ENCODE peak calls at places on chromosomes 16 and 17, in four cellular contexts. One of them, this sample, is unnamed.

GRCh38 chr17:43908111-43908721 is 880 bp upstream of the MPP2 start:
- DNase-seq in esophagus muscularis mucosa: peak
- DNase-seq in mucosa of descending colon: peak
- DNase-seq in coronary artery: peak
- DNase-seq in this sample: peak

GRCh38 chr17:6420173-6420641 is 14.7 kb downstream of the AIPL1 start:
- DNase-seq in esophagus muscularis mucosa: no peak
- DNase-seq in mucosa of descending colon: peak
- DNase-seq in coronary artery: no peak
- DNase-seq in this sample: no peak

GRCh38 chr17:65434878-65435277 is 126.6 kb downstream of the AXIN2 start:
- DNase-seq in esophagus muscularis mucosa: no peak
- DNase-seq in mucosa of descending colon: no peak
- DNase-seq in coronary artery: no peak
- DNase-seq in this sample: no peak

GRCh38 chr16:72854537-72854936 is 193.4 kb downstream of the ZFHX3 start:
- DNase-seq in esophagus muscularis mucosa: no peak
- DNase-seq in mucosa of descending colon: no peak
- DNase-seq in coronary artery: no peak
- DNase-seq in this sample: no peak

GRCh38 chr17:54153423-54153822 is 330.7 kb downstream of the KIF2B start:
- DNase-seq in esophagus muscularis mucosa: no peak
- DNase-seq in mucosa of descending colon: no peak
- DNase-seq in coronary artery: no peak
- DNase-seq in this sample: no peak

GRCh38 chr17:77472837-77473214 is 332.1 kb downstream of the SEC14L1 start:
- DNase-seq in esophagus muscularis mucosa: no peak
- DNase-seq in mucosa of descending colon: no peak
- DNase-seq in coronary artery: no peak
- DNase-seq in this sample: no peak

GRCh38 chr16:87831421-87832136 is 37.7 kb downstream of the SLC7A5 start:
- DNase-seq in esophagus muscularis mucosa: no peak
- DNase-seq in mucosa of descending colon: no peak
- DNase-seq in coronary artery: no peak
- DNase-seq in this sample: no peak

GRCh38 chr16:15739449-15739848 is 89.4 kb downstream of the NDE1 start:
- DNase-seq in esophagus muscularis mucosa: no peak
- DNase-seq in mucosa of descending colon: no peak
- DNase-seq in coronary artery: no peak
- DNase-seq in this sample: no peak

GRCh38 chr17:66849851-66850580 is 15.1 kb downstream of the CACNG5 start:
- DNase-seq in esophagus muscularis mucosa: no peak
- DNase-seq in mucosa of descending colon: no peak
- DNase-seq in coronary artery: no peak
- DNase-seq in this sample: no peak

GRCh38 chr16:2425008-2425518 is 4.2 kb upstream of the CCNF start:
- DNase-seq in esophagus muscularis mucosa: no peak
- DNase-seq in mucosa of descending colon: no peak
- DNase-seq in coronary artery: no peak
- DNase-seq in this sample: no peak

GRCh38 chr17:44636562-44636961 is 19.7 kb upstream of the MEIOC start:
- DNase-seq in esophagus muscularis mucosa: no peak
- DNase-seq in mucosa of descending colon: no peak
- DNase-seq in coronary artery: no peak
- DNase-seq in this sample: no peak

GRCh38 chr17:77019955-77020379 is 120.8 kb upstream of the SEC14L1 start:
- DNase-seq in esophagus muscularis mucosa: no peak
- DNase-seq in mucosa of descending colon: no peak
- DNase-seq in coronary artery: no peak
- DNase-seq in this sample: no peak

GRCh38 chr16:1877089-1877488 is 5.1 kb upstream of the MEIOB start:
- DNase-seq in esophagus muscularis mucosa: no peak
- DNase-seq in mucosa of descending colon: peak
- DNase-seq in coronary artery: no peak
- DNase-seq in this sample: no peak

GRCh38 chr16:2842340-2843000 is 12.4 kb downstream of the ZG16B start:
- DNase-seq in esophagus muscularis mucosa: no peak
- DNase-seq in mucosa of descending colon: peak
- DNase-seq in coronary artery: no peak
- DNase-seq in this sample: peak

GRCh38 chr16:89026121-89026612 is 49.2 kb upstream of the CBFA2T3 start:
- DNase-seq in esophagus muscularis mucosa: no peak
- DNase-seq in mucosa of descending colon: no peak
- DNase-seq in coronary artery: no peak
- DNase-seq in this sample: no peak

GRCh38 chr17:31314788-31315105 is 893 bp upstream of the EVI2B start:
- DNase-seq in esophagus muscularis mucosa: no peak
- DNase-seq in mucosa of descending colon: no peak
- DNase-seq in coronary artery: no peak
- DNase-seq in this sample: no peak

GRCh38 chr17:9522074-9522473 is 53.5 kb downstream of the STX8 start:
- DNase-seq in esophagus muscularis mucosa: no peak
- DNase-seq in mucosa of descending colon: no peak
- DNase-seq in coronary artery: no peak
- DNase-seq in this sample: no peak

GRCh38 chr16:18839555-18839954 is 38.2 kb upstream of the ARL6IP1 start:
- DNase-seq in esophagus muscularis mucosa: no peak
- DNase-seq in mucosa of descending colon: no peak
- DNase-seq in coronary artery: no peak
- DNase-seq in this sample: no peak

GRCh38 chr16:57544129-57544653 is 1.7 kb downstream of the ADGRG5 start:
- DNase-seq in esophagus muscularis mucosa: no peak
- DNase-seq in mucosa of descending colon: no peak
- DNase-seq in coronary artery: peak
- DNase-seq in this sample: no peak

GRCh38 chr17:63440127-63440769 is 5.9 kb downstream of the CYB561 start:
- DNase-seq in esophagus muscularis mucosa: no peak
- DNase-seq in mucosa of descending colon: peak
- DNase-seq in coronary artery: no peak
- DNase-seq in this sample: no peak

GRCh38 chr16:19697756-19698318 is 20.2 kb downstream of the KNOP1 start:
- DNase-seq in esophagus muscularis mucosa: no peak
- DNase-seq in mucosa of descending colon: peak
- DNase-seq in coronary artery: no peak
- DNase-seq in this sample: no peak

GRCh38 chr16:85878875-85879274 is 20.1 kb upstream of the IRF8 start:
- DNase-seq in esophagus muscularis mucosa: no peak
- DNase-seq in mucosa of descending colon: no peak
- DNase-seq in coronary artery: no peak
- DNase-seq in this sample: no peak

GRCh38 chr17:62014526-62014925 is 50.6 kb downstream of the MED13 start:
- DNase-seq in esophagus muscularis mucosa: no peak
- DNase-seq in mucosa of descending colon: no peak
- DNase-seq in coronary artery: no peak
- DNase-seq in this sample: no peak

GRCh38 chr17:71902931-71903506 is 217.8 kb upstream of the SOX9 start:
- DNase-seq in esophagus muscularis mucosa: no peak
- DNase-seq in mucosa of descending colon: no peak
- DNase-seq in coronary artery: no peak
- DNase-seq in this sample: no peak

GRCh38 chr16:4338712-4339299 is 12.3 kb downstream of the PAM16 start:
- DNase-seq in esophagus muscularis mucosa: no peak
- DNase-seq in mucosa of descending colon: no peak
- DNase-seq in coronary artery: no peak
- DNase-seq in this sample: no peak

GRCh38 chr16:73082608-73083007 is 34.7 kb upstream of the ZFHX3 start:
- DNase-seq in esophagus muscularis mucosa: no peak
- DNase-seq in mucosa of descending colon: no peak
- DNase-seq in coronary artery: no peak
- DNase-seq in this sample: no peak

GRCh38 chr16:65725156-65725845 is 603.4 kb upstream of the CDH11 start:
- DNase-seq in esophagus muscularis mucosa: no peak
- DNase-seq in mucosa of descending colon: no peak
- DNase-seq in coronary artery: no peak
- DNase-seq in this sample: no peak

GRCh38 chr17:74152591-74153455 is 50.7 kb upstream of the RPL38 start:
- DNase-seq in esophagus muscularis mucosa: peak
- DNase-seq in mucosa of descending colon: no peak
- DNase-seq in coronary artery: peak
- DNase-seq in this sample: no peak

GRCh38 chr16:11032922-11033291 is 88.5 kb downstream of the CLEC16A start:
- DNase-seq in esophagus muscularis mucosa: no peak
- DNase-seq in mucosa of descending colon: no peak
- DNase-seq in coronary artery: peak
- DNase-seq in this sample: no peak

GRCh38 chr16:1002399-1003161 is 21.0 kb downstream of the SOX8 start:
- DNase-seq in esophagus muscularis mucosa: no peak
- DNase-seq in mucosa of descending colon: no peak
- DNase-seq in coronary artery: no peak
- DNase-seq in this sample: peak

GRCh38 chr16:12195296-12195695 is 218.8 kb downstream of the SNX29 start:
- DNase-seq in esophagus muscularis mucosa: no peak
- DNase-seq in mucosa of descending colon: no peak
- DNase-seq in coronary artery: no peak
- DNase-seq in this sample: no peak

GRCh38 chr17:27746881-27747280 is 53.4 kb downstream of the NOS2 start:
- DNase-seq in esophagus muscularis mucosa: peak
- DNase-seq in mucosa of descending colon: no peak
- DNase-seq in coronary artery: no peak
- DNase-seq in this sample: no peak

GRCh38 chr17:49610883-49611584 is 35.4 kb downstream of the NXPH3 start:
- DNase-seq in esophagus muscularis mucosa: no peak
- DNase-seq in mucosa of descending colon: no peak
- DNase-seq in coronary artery: no peak
- DNase-seq in this sample: no peak

DNA sequence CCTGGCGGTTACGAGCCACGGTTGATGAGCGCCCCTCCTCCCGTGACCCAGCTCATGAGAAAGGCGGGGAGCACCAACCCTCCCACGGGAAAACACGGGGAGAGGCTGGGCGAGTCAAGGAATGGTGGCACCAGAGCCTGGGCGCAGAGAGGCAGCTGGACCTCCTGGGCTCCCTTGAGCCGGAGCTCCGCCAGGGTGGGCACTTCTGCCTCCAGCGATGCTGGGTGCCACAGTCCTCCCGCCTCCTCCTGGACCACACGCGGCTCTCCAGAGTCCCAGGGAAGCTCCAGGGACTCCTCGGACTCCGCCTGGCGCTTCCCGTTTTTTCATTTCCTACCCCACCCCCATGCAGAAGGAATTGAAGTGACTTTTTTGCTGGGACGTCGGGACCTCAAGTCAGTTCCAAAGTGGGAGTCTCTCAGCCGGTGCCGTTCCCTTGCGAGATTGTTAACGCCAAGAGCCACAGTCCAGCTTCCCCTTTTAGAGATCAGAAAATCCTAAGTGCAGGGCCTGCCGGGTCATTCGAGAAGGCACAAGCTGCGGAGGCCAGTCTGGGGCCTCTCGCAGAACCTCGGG is 6.6 kb upstream of the CBX8 start:
- DNase-seq in esophagus muscularis mucosa: no peak
- DNase-seq in mucosa of descending colon: no peak
- DNase-seq in coronary artery: no peak
- DNase-seq in this sample: no peak
- H3K4me3 ChIP-seq in esophagus muscularis mucosa: no peak
- H3K4me3 ChIP-seq in mucosa of descending colon: no peak
- H3K4me3 ChIP-seq in coronary artery: peak
- H3K4me3 ChIP-seq in this sample: no peak

GRCh38 chr17:41812176-41813038 is at the start of gene FKBP10:
- DNase-seq in esophagus muscularis mucosa: no peak
- DNase-seq in mucosa of descending colon: peak
- DNase-seq in coronary artery: no peak
- DNase-seq in this sample: peak
- H3K4me3 ChIP-seq in esophagus muscularis mucosa: peak
- H3K4me3 ChIP-seq in mucosa of descending colon: peak
- H3K4me3 ChIP-seq in coronary artery: peak
- H3K4me3 ChIP-seq in this sample: peak

DNA sequence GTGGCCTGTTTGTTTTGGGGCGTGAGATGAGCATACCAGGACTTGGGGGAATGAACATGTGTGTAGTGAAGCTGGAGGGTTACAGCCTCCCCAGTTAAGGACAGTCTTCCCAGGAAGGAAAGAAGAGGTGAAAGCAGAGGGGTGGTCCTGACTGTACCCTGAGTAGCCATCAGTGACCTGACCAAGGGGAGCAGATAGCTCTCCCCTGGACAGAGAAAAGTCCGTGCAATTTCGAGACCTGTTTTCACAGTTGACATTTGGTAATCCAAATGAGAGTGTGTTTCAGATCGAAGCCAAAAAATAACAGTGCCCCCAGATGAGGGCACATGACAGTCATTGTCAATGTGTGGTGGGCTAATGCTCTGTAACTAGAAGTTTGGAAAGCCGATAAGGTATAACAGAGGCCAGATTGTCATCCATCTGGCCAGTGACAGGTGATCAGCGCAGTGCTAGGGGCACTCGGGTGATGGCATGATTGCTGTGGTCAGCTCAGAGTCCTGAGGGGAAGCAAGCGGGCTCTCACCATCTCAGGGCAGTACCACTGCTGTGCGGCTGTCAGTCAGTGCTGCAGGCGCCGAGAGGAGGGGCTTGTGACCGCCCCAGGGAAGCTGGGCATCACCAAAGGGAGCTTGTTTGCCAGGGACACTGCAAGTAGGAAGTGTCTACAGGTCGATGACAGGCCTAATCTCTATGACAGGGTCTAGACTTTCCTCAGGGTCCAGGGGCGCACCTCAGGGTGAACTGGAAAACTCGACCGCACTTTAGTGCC is 1.1 kb upstream of the NME2 start:
- DNase-seq in esophagus muscularis mucosa: no peak
- DNase-seq in mucosa of descending colon: peak
- DNase-seq in coronary artery: no peak
- DNase-seq in this sample: no peak
- H3K4me3 ChIP-seq in esophagus muscularis mucosa: peak
- H3K4me3 ChIP-seq in mucosa of descending colon: no peak
- H3K4me3 ChIP-seq in coronary artery: peak
- H3K4me3 ChIP-seq in this sample: no peak

DNA sequence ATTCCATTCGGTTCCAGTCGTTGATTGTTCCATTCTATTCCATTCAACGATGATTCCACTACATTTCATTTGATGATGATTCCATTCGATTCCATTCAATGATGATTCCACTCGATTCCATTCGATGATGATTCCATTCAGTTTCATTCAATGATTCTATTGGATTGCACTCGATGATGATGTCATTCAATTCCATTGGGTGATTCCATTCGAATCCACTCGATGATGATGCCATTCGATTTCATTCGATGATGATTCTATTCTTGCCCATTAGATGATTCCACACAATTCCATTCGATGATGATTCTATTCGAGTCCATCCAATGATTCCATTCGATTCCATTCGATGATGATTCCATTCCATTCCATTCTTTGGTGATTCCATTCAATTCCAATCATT is 1283.7 kb downstream of the TP53TG3F start:
- DNase-seq in esophagus muscularis mucosa: no peak
- DNase-seq in mucosa of descending colon: no peak
- DNase-seq in coronary artery: no peak
- DNase-seq in this sample: no peak
- H3K4me3 ChIP-seq in esophagus muscularis mucosa: no peak
- H3K4me3 ChIP-seq in mucosa of descending colon: no peak
- H3K4me3 ChIP-seq in coronary artery: no peak
- H3K4me3 ChIP-seq in this sample: no peak